ENCODE peak calls at places on chromosomes 5 and 9, in four cellular contexts. J, K, O and Z are unnamed samples.

GRCh38 chr5:115738807-115739206 is 77.7 kb downstream of the CDO1 start:
- DNase-seq in J (no peak), K (no peak), O (no peak), Z (no peak)

GRCh38 chr9:96449844-96450612 is at the start of gene HABP4:
- DNase-seq in J (peak), K (peak), O (peak), Z (peak)

GRCh38 chr5:58542709-58543108 is 40.2 kb upstream of the RAB3C start:
- DNase-seq in J (no peak), K (no peak), O (no peak), Z (no peak)

GRCh38 chr5:104363567-104363966 is 801.0 kb upstream of the NUDT12 start:
- DNase-seq in J (no peak), K (no peak), O (no peak), Z (no peak)

GRCh38 chr5:135887881-135888614 is 7.6 kb downstream of the IL9 start:
- DNase-seq in J (peak), K (no peak), O (no peak), Z (no peak)

GRCh38 chr9:126131066-126132010 is 195.3 kb upstream of the MVB12B start:
- DNase-seq in J (no peak), K (no peak), O (no peak), Z (no peak)

GRCh38 chr9:9893837-9894236 is 719.0 kb downstream of the PTPRD start:
- DNase-seq in J (no peak), K (no peak), O (no peak), Z (no peak)

GRCh38 chr9:107693620-107694326 is 204.2 kb upstream of the KLF4 start:
- DNase-seq in J (peak), K (no peak), O (no peak), Z (no peak)

GRCh38 chr9:129338701-129339445 is 160.8 kb upstream of the IER5L start:
- DNase-seq in J (no peak), K (no peak), O (no peak), Z (no peak)

GRCh38 chr5:116075117-116075910 is 9.5 kb upstream of the COMMD10 start:
- DNase-seq in J (no peak), K (no peak), O (no peak), Z (no peak)

GRCh38 chr9:77808750-77809079 is 160.6 kb upstream of the GNA14 start:
- DNase-seq in J (no peak), K (no peak), O (no peak), Z (no peak)
- H3K27ac ChIP-seq in J (no peak), K (no peak), O (no peak), Z (no peak)

GRCh38 chr9:68876265-68876664 is 137.6 kb downstream of the PRKACG start:
- DNase-seq in J (no peak), K (no peak), O (no peak), Z (no peak)

GRCh38 chr9:68872026-68872501 is 141.8 kb downstream of the PRKACG start:
- DNase-seq in J (no peak), K (peak), O (no peak), Z (no peak)

GRCh38 chr9:68878450-68878849 is 135.5 kb downstream of the PRKACG start:
- DNase-seq in J (no peak), K (no peak), O (no peak), Z (no peak)

GRCh38 chr9:68873179-68873578 is 140.7 kb downstream of the PRKACG start:
- DNase-seq in J (no peak), K (no peak), O (no peak), Z (no peak)

GRCh38 chr9:68877219-68877618 is 136.7 kb downstream of the PRKACG start:
- DNase-seq in J (no peak), K (no peak), O (no peak), Z (no peak)
- H3K27ac ChIP-seq in J (no peak), K (no peak), O (no peak), Z (no peak)

GRCh38 chr9:4494337-4494736 is 4.1 kb downstream of the SLC1A1 start:
- DNase-seq in J (no peak), K (no peak), O (no peak), Z (no peak)

GRCh38 chr9:4489919-4490704 is at the start of gene SLC1A1:
- DNase-seq in J (peak), K (peak), O (peak), Z (peak)

GRCh38 chr9:4490705-4491620 is 695 bp downstream of the SLC1A1 start:
- DNase-seq in J (peak), K (no peak), O (no peak), Z (no peak)

GRCh38 chr9:4489562-4489918 is 728 bp upstream of the SLC1A1 start:
- DNase-seq in J (peak), K (peak), O (no peak), Z (no peak)

DNA sequence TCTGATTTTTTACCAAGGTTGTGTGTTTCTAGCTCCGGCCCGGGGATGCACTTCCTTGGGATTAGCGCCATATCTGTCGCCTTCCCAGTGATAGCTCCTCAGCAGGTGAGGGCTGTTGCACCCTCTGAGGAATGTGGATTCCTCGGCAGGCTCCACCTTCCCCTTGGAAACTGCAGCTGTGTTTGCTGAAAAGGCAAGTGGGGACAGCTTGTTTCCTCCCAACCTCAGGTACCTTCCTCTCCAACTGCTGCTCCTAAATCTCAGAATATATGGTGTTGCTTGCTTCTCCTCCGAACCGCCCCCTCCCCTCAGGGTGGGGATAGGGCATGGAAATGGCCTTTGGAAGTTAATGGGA is 1.3 kb downstream of the SLC1A1 start:
- DNase-seq in J (no peak), K (no peak), O (no peak), Z (no peak)
- H3K27ac ChIP-seq in J (no peak), K (no peak), O (no peak), Z (no peak)

DNA sequence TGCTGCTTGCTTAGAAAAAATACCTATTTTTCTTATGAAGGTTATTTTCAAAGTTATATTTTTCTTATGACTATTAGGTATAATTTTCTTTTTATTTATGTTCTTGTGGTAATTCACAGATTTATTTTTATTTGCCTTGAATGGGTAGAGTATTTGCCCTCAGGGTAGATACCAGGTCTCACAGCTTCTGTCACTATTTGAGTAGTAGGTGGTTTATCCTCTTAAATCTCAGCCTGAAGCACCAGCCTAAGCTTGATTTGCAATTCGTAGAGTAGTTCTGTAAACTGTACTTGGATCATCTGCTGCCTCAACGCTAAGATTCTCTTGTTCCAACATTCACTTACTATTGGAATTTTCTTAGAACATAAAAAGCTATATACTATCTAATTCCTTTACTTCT is 659.1 kb upstream of the ARRDC3 start:
- DNase-seq in J (no peak), K (no peak), O (no peak), Z (no peak)
- H3K27ac ChIP-seq in J (no peak), K (no peak), O (no peak), Z (no peak)

GRCh38 chr9:72132052-72132451 is 17.2 kb upstream of the GDA start:
- DNase-seq in J (no peak), K (no peak), O (no peak), Z (no peak)
- H3K27ac ChIP-seq in J (no peak), K (no peak), O (no peak), Z (no peak)

GRCh38 chr5:107564896-107565295 is 105.8 kb downstream of the EFNA5 start:
- DNase-seq in J (peak), K (no peak), O (no peak), Z (no peak)

GRCh38 chr5:107565791-107566536 is 104.8 kb downstream of the EFNA5 start:
- DNase-seq in J (no peak), K (no peak), O (no peak), Z (no peak)

GRCh38 chr5:107570805-107571531 is 99.8 kb downstream of the EFNA5 start:
- DNase-seq in J (no peak), K (no peak), O (no peak), Z (no peak)

GRCh38 chr5:107566537-107566875 is 104.2 kb downstream of the EFNA5 start:
- DNase-seq in J (no peak), K (no peak), O (no peak), Z (no peak)

GRCh38 chr5:107567901-107568671 is 102.7 kb downstream of the EFNA5 start:
- DNase-seq in J (no peak), K (no peak), O (no peak), Z (no peak)
- H3K27ac ChIP-seq in J (no peak), K (no peak), O (no peak), Z (no peak)

DNA sequence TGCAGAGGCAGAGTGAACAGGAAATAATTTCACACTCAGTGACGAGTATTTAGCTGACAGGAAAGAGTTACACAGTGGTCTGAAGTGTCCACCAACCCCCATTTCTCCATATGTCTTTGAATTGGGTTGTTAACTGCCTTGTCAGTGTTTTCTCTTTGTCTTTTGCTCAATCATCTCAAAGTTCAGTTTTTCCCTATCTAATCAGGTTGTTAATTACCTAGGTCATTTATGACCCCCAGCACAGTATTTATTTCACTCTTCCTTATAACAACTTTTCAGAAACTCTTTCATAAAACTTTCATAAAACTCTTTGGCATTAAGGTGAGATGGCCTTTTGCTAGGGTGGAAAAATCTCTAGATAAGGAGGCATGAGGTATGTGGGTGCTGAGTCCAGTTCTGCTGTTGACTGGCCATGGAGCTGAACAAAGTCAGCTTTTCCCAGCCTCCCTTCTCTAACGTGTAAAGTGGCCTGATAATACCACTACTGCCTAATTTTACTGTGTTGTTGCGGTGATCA is 5.2 kb upstream of the ALDOB start:
- DNase-seq in J (no peak), K (no peak), O (no peak), Z (no peak)
- H3K27ac ChIP-seq in J (no peak), K (no peak), O (no peak), Z (no peak)